ENCODE peak calls at places on chromosomes 1 and 21, in nine cellular contexts. One of them, this sample, is unnamed.

GRCh38 chr1:195195423-195196057 is 1412.7 kb downstream of the KCNT2 start:
- DNase-seq in fibroblast of mammary gland: no peak
- DNase-seq in T-cell: no peak
- DNase-seq in left colon: no peak
- DNase-seq in activated CD8-positive, alpha-beta memory T cell treated with anti-CD3 and anti-CD28 coated beads for 48 hours: no peak
- DNase-seq in MV-4-11: no peak
- DNase-seq in skeletal muscle cell: no peak
- DNase-seq in NCI-H2107: no peak
- DNase-seq in D341Med: no peak
- DNase-seq in this sample: no peak

GRCh38 chr1:94531664-94532063 is 9.9 kb downstream of the F3 start:
- DNase-seq in fibroblast of mammary gland: no peak
- DNase-seq in T-cell: no peak
- DNase-seq in left colon: no peak
- DNase-seq in activated CD8-positive, alpha-beta memory T cell treated with anti-CD3 and anti-CD28 coated beads for 48 hours: no peak
- DNase-seq in MV-4-11: no peak
- DNase-seq in skeletal muscle cell: no peak
- DNase-seq in NCI-H2107: no peak
- DNase-seq in D341Med: no peak
- DNase-seq in this sample: no peak

GRCh38 chr1:12005488-12006166 is 13.7 kb upstream of the MIIP start:
- DNase-seq in fibroblast of mammary gland: no peak
- DNase-seq in T-cell: no peak
- DNase-seq in left colon: no peak
- DNase-seq in activated CD8-positive, alpha-beta memory T cell treated with anti-CD3 and anti-CD28 coated beads for 48 hours: no peak
- DNase-seq in MV-4-11: no peak
- DNase-seq in skeletal muscle cell: no peak
- DNase-seq in NCI-H2107: no peak
- DNase-seq in D341Med: peak; percentile 58
- DNase-seq in this sample: no peak

GRCh38 chr1:51344602-51345299 is 14.4 kb upstream of the TTC39A start:
- DNase-seq in fibroblast of mammary gland: no peak
- DNase-seq in T-cell: no peak
- DNase-seq in left colon: peak; percentile 73
- DNase-seq in activated CD8-positive, alpha-beta memory T cell treated with anti-CD3 and anti-CD28 coated beads for 48 hours: no peak
- DNase-seq in MV-4-11: no peak
- DNase-seq in skeletal muscle cell: no peak
- DNase-seq in NCI-H2107: no peak
- DNase-seq in D341Med: no peak
- DNase-seq in this sample: peak; percentile 61

GRCh38 chr1:115869064-115869463 is 28.1 kb upstream of the NHLH2 start:
- DNase-seq in fibroblast of mammary gland: no peak
- DNase-seq in T-cell: no peak
- DNase-seq in left colon: no peak
- DNase-seq in activated CD8-positive, alpha-beta memory T cell treated with anti-CD3 and anti-CD28 coated beads for 48 hours: no peak
- DNase-seq in MV-4-11: no peak
- DNase-seq in skeletal muscle cell: no peak
- DNase-seq in NCI-H2107: no peak
- DNase-seq in D341Med: no peak
- DNase-seq in this sample: no peak

GRCh38 chr1:155081472-155082300 is 3.0 kb downstream of the EFNA3 start:
- DNase-seq in fibroblast of mammary gland: no peak
- DNase-seq in T-cell: no peak
- DNase-seq in left colon: peak; percentile 66
- DNase-seq in activated CD8-positive, alpha-beta memory T cell treated with anti-CD3 and anti-CD28 coated beads for 48 hours: no peak
- DNase-seq in MV-4-11: no peak
- DNase-seq in skeletal muscle cell: no peak
- DNase-seq in NCI-H2107: no peak
- DNase-seq in D341Med: peak; percentile 39
- DNase-seq in this sample: peak; percentile 54

GRCh38 chr21:43354016-43354420 is 72.9 kb downstream of the SIK1 start:
- DNase-seq in fibroblast of mammary gland: no peak
- DNase-seq in T-cell: no peak
- DNase-seq in left colon: no peak
- DNase-seq in activated CD8-positive, alpha-beta memory T cell treated with anti-CD3 and anti-CD28 coated beads for 48 hours: no peak
- DNase-seq in MV-4-11: no peak
- DNase-seq in skeletal muscle cell: no peak
- DNase-seq in NCI-H2107: no peak
- DNase-seq in D341Med: no peak
- DNase-seq in this sample: peak; percentile 57

GRCh38 chr1:12125422-12126355 is 41.1 kb upstream of the TNFRSF1B start:
- DNase-seq in fibroblast of mammary gland: no peak
- DNase-seq in T-cell: no peak
- DNase-seq in left colon: no peak
- DNase-seq in activated CD8-positive, alpha-beta memory T cell treated with anti-CD3 and anti-CD28 coated beads for 48 hours: no peak
- DNase-seq in MV-4-11: peak; percentile 10
- DNase-seq in skeletal muscle cell: no peak
- DNase-seq in NCI-H2107: no peak
- DNase-seq in D341Med: no peak
- DNase-seq in this sample: no peak

GRCh38 chr1:206693592-206693991 is 8.9 kb downstream of the MAPKAPK2 start:
- DNase-seq in fibroblast of mammary gland: peak; percentile 91
- DNase-seq in T-cell: no peak
- DNase-seq in left colon: no peak
- DNase-seq in activated CD8-positive, alpha-beta memory T cell treated with anti-CD3 and anti-CD28 coated beads for 48 hours: no peak
- DNase-seq in MV-4-11: no peak
- DNase-seq in skeletal muscle cell: no peak
- DNase-seq in NCI-H2107: no peak
- DNase-seq in D341Med: no peak
- DNase-seq in this sample: no peak

GRCh38 chr1:3530931-3531818 is 76.7 kb downstream of the ARHGEF16 start:
- DNase-seq in fibroblast of mammary gland: peak; percentile 8
- DNase-seq in T-cell: peak; percentile 73
- DNase-seq in left colon: peak; percentile 83
- DNase-seq in activated CD8-positive, alpha-beta memory T cell treated with anti-CD3 and anti-CD28 coated beads for 48 hours: peak; percentile 38
- DNase-seq in MV-4-11: peak; percentile 70
- DNase-seq in skeletal muscle cell: no peak
- DNase-seq in NCI-H2107: no peak
- DNase-seq in D341Med: peak; percentile 74
- DNase-seq in this sample: peak; percentile 81

GRCh38 chr1:235852887-235853286 is 13.8 kb downstream of the LYST start:
- DNase-seq in fibroblast of mammary gland: peak; percentile 42
- DNase-seq in T-cell: no peak
- DNase-seq in left colon: no peak
- DNase-seq in activated CD8-positive, alpha-beta memory T cell treated with anti-CD3 and anti-CD28 coated beads for 48 hours: no peak
- DNase-seq in MV-4-11: no peak
- DNase-seq in skeletal muscle cell: no peak
- DNase-seq in NCI-H2107: no peak
- DNase-seq in D341Med: no peak
- DNase-seq in this sample: no peak

GRCh38 chr1:230627767-230628166 is 14.5 kb upstream of the COG2 start:
- DNase-seq in fibroblast of mammary gland: no peak
- DNase-seq in T-cell: no peak
- DNase-seq in left colon: no peak
- DNase-seq in activated CD8-positive, alpha-beta memory T cell treated with anti-CD3 and anti-CD28 coated beads for 48 hours: no peak
- DNase-seq in MV-4-11: no peak
- DNase-seq in skeletal muscle cell: no peak
- DNase-seq in NCI-H2107: no peak
- DNase-seq in D341Med: no peak
- DNase-seq in this sample: no peak

GRCh38 chr21:33894736-33895288 is 20.8 kb downstream of the ATP5PO start:
- DNase-seq in fibroblast of mammary gland: peak; percentile 87
- DNase-seq in T-cell: peak; percentile 52
- DNase-seq in left colon: peak; percentile 71
- DNase-seq in activated CD8-positive, alpha-beta memory T cell treated with anti-CD3 and anti-CD28 coated beads for 48 hours: peak; percentile 49
- DNase-seq in MV-4-11: peak; percentile 62
- DNase-seq in skeletal muscle cell: peak; percentile 77
- DNase-seq in NCI-H2107: peak; percentile 75
- DNase-seq in D341Med: peak; percentile 90
- DNase-seq in this sample: peak; percentile 59

GRCh38 chr1:69836961-69837636 is 269.4 kb downstream of the LRRC7 start:
- DNase-seq in fibroblast of mammary gland: no peak
- DNase-seq in T-cell: no peak
- DNase-seq in left colon: no peak
- DNase-seq in activated CD8-positive, alpha-beta memory T cell treated with anti-CD3 and anti-CD28 coated beads for 48 hours: no peak
- DNase-seq in MV-4-11: no peak
- DNase-seq in skeletal muscle cell: no peak
- DNase-seq in NCI-H2107: no peak
- DNase-seq in D341Med: no peak
- DNase-seq in this sample: no peak

GRCh38 chr1:18890704-18891103 is 11.7 kb downstream of the ALDH4A1 start:
- DNase-seq in fibroblast of mammary gland: no peak
- DNase-seq in T-cell: no peak
- DNase-seq in left colon: no peak
- DNase-seq in activated CD8-positive, alpha-beta memory T cell treated with anti-CD3 and anti-CD28 coated beads for 48 hours: no peak
- DNase-seq in MV-4-11: no peak
- DNase-seq in skeletal muscle cell: no peak
- DNase-seq in NCI-H2107: no peak
- DNase-seq in D341Med: no peak
- DNase-seq in this sample: no peak

GRCh38 chr1:201267481-201268229 is 15.7 kb upstream of the PKP1 start:
- DNase-seq in fibroblast of mammary gland: peak; percentile 79
- DNase-seq in T-cell: no peak
- DNase-seq in left colon: no peak
- DNase-seq in activated CD8-positive, alpha-beta memory T cell treated with anti-CD3 and anti-CD28 coated beads for 48 hours: no peak
- DNase-seq in MV-4-11: no peak
- DNase-seq in skeletal muscle cell: no peak
- DNase-seq in NCI-H2107: no peak
- DNase-seq in D341Med: no peak
- DNase-seq in this sample: no peak

GRCh38 chr1:88655685-88656299 is 28.3 kb upstream of the PKN2 start:
- DNase-seq in fibroblast of mammary gland: peak; percentile 46
- DNase-seq in T-cell: no peak
- DNase-seq in left colon: no peak
- DNase-seq in activated CD8-positive, alpha-beta memory T cell treated with anti-CD3 and anti-CD28 coated beads for 48 hours: no peak
- DNase-seq in MV-4-11: peak; percentile 19
- DNase-seq in skeletal muscle cell: peak; percentile 5
- DNase-seq in NCI-H2107: no peak
- DNase-seq in D341Med: no peak
- DNase-seq in this sample: no peak

GRCh38 chr1:173476197-173476663 is 905 bp upstream of the PRDX6 start:
- DNase-seq in fibroblast of mammary gland: no peak
- DNase-seq in T-cell: no peak
- DNase-seq in left colon: no peak
- DNase-seq in activated CD8-positive, alpha-beta memory T cell treated with anti-CD3 and anti-CD28 coated beads for 48 hours: no peak
- DNase-seq in MV-4-11: no peak
- DNase-seq in skeletal muscle cell: no peak
- DNase-seq in NCI-H2107: no peak
- DNase-seq in D341Med: no peak
- DNase-seq in this sample: no peak

GRCh38 chr1:40948741-40949528 is 30.6 kb upstream of the CTPS1 start:
- DNase-seq in fibroblast of mammary gland: peak; percentile 83
- DNase-seq in T-cell: peak; percentile 41
- DNase-seq in left colon: peak; percentile 59
- DNase-seq in activated CD8-positive, alpha-beta memory T cell treated with anti-CD3 and anti-CD28 coated beads for 48 hours: peak; percentile 35
- DNase-seq in MV-4-11: peak; percentile 72
- DNase-seq in skeletal muscle cell: peak; percentile 58
- DNase-seq in NCI-H2107: peak; percentile 49
- DNase-seq in D341Med: peak; percentile 64
- DNase-seq in this sample: peak; percentile 58

GRCh38 chr21:46081862-46082637 is 15.9 kb upstream of the COL6A2 start:
- DNase-seq in fibroblast of mammary gland: no peak
- DNase-seq in T-cell: no peak
- DNase-seq in left colon: no peak
- DNase-seq in activated CD8-positive, alpha-beta memory T cell treated with anti-CD3 and anti-CD28 coated beads for 48 hours: no peak
- DNase-seq in MV-4-11: no peak
- DNase-seq in skeletal muscle cell: no peak
- DNase-seq in NCI-H2107: no peak
- DNase-seq in D341Med: peak; percentile 25
- DNase-seq in this sample: no peak

GRCh38 chr21:35818597-35818996 is 241.7 kb downstream of the SETD4 start:
- DNase-seq in fibroblast of mammary gland: no peak
- DNase-seq in T-cell: no peak
- DNase-seq in left colon: no peak
- DNase-seq in activated CD8-positive, alpha-beta memory T cell treated with anti-CD3 and anti-CD28 coated beads for 48 hours: no peak
- DNase-seq in MV-4-11: no peak
- DNase-seq in skeletal muscle cell: no peak
- DNase-seq in NCI-H2107: no peak
- DNase-seq in D341Med: no peak
- DNase-seq in this sample: no peak

GRCh38 chr1:119808972-119809550 is 2.2 kb downstream of the REG4 start:
- DNase-seq in fibroblast of mammary gland: peak; percentile 68
- DNase-seq in T-cell: peak; percentile 58
- DNase-seq in left colon: peak; percentile 84
- DNase-seq in activated CD8-positive, alpha-beta memory T cell treated with anti-CD3 and anti-CD28 coated beads for 48 hours: peak; percentile 54
- DNase-seq in MV-4-11: peak; percentile 56
- DNase-seq in skeletal muscle cell: no peak
- DNase-seq in NCI-H2107: peak; percentile 38
- DNase-seq in D341Med: peak; percentile 73
- DNase-seq in this sample: peak; percentile 85

GRCh38 chr1:206753141-206753540 is 17.4 kb upstream of the IL19 start:
- DNase-seq in fibroblast of mammary gland: peak; percentile 83
- DNase-seq in T-cell: no peak
- DNase-seq in left colon: no peak
- DNase-seq in activated CD8-positive, alpha-beta memory T cell treated with anti-CD3 and anti-CD28 coated beads for 48 hours: no peak
- DNase-seq in MV-4-11: peak; percentile 88
- DNase-seq in skeletal muscle cell: no peak
- DNase-seq in NCI-H2107: no peak
- DNase-seq in D341Med: no peak
- DNase-seq in this sample: no peak

GRCh38 chr21:37546949-37547614 is 180.5 kb downstream of the DYRK1A start:
- DNase-seq in fibroblast of mammary gland: peak; percentile 17
- DNase-seq in T-cell: no peak
- DNase-seq in left colon: no peak
- DNase-seq in activated CD8-positive, alpha-beta memory T cell treated with anti-CD3 and anti-CD28 coated beads for 48 hours: no peak
- DNase-seq in MV-4-11: no peak
- DNase-seq in skeletal muscle cell: no peak
- DNase-seq in NCI-H2107: no peak
- DNase-seq in D341Med: no peak
- DNase-seq in this sample: no peak

GRCh38 chr1:209875510-209875909 is 47.7 kb downstream of the UTP25 start:
- DNase-seq in fibroblast of mammary gland: peak; percentile 53
- DNase-seq in T-cell: no peak
- DNase-seq in left colon: no peak
- DNase-seq in activated CD8-positive, alpha-beta memory T cell treated with anti-CD3 and anti-CD28 coated beads for 48 hours: no peak
- DNase-seq in MV-4-11: no peak
- DNase-seq in skeletal muscle cell: peak; percentile 80
- DNase-seq in NCI-H2107: peak; percentile 53
- DNase-seq in D341Med: peak; percentile 57
- DNase-seq in this sample: no peak

GRCh38 chr1:159554681-159555080 is 18.9 kb upstream of the OR10J5 start:
- DNase-seq in fibroblast of mammary gland: peak; percentile 44
- DNase-seq in T-cell: no peak
- DNase-seq in left colon: no peak
- DNase-seq in activated CD8-positive, alpha-beta memory T cell treated with anti-CD3 and anti-CD28 coated beads for 48 hours: no peak
- DNase-seq in MV-4-11: peak; percentile 20
- DNase-seq in skeletal muscle cell: no peak
- DNase-seq in NCI-H2107: no peak
- DNase-seq in D341Med: no peak
- DNase-seq in this sample: no peak

GRCh38 chr1:109104364-109105151 is 9.4 kb upstream of the ELAPOR1 start:
- DNase-seq in fibroblast of mammary gland: peak; percentile 41
- DNase-seq in T-cell: no peak
- DNase-seq in left colon: no peak
- DNase-seq in activated CD8-positive, alpha-beta memory T cell treated with anti-CD3 and anti-CD28 coated beads for 48 hours: no peak
- DNase-seq in MV-4-11: peak; percentile 44
- DNase-seq in skeletal muscle cell: no peak
- DNase-seq in NCI-H2107: no peak
- DNase-seq in D341Med: no peak
- DNase-seq in this sample: no peak

GRCh38 chr1:200178340-200178739 is 150.8 kb downstream of the NR5A2 start:
- DNase-seq in fibroblast of mammary gland: peak; percentile 55
- DNase-seq in T-cell: no peak
- DNase-seq in left colon: no peak
- DNase-seq in activated CD8-positive, alpha-beta memory T cell treated with anti-CD3 and anti-CD28 coated beads for 48 hours: no peak
- DNase-seq in MV-4-11: no peak
- DNase-seq in skeletal muscle cell: no peak
- DNase-seq in NCI-H2107: no peak
- DNase-seq in D341Med: no peak
- DNase-seq in this sample: no peak

GRCh38 chr1:16630661-16631247 is 17.4 kb upstream of the NBPF1 start:
- DNase-seq in fibroblast of mammary gland: no peak
- DNase-seq in T-cell: no peak
- DNase-seq in left colon: peak; percentile 3
- DNase-seq in activated CD8-positive, alpha-beta memory T cell treated with anti-CD3 and anti-CD28 coated beads for 48 hours: no peak
- DNase-seq in MV-4-11: no peak
- DNase-seq in skeletal muscle cell: no peak
- DNase-seq in NCI-H2107: no peak
- DNase-seq in D341Med: peak; percentile 33
- DNase-seq in this sample: peak; percentile 24

GRCh38 chr1:233327938-233328660 is 575 bp downstream of the MAP3K21 start:
- DNase-seq in fibroblast of mammary gland: no peak
- DNase-seq in T-cell: peak; percentile 44
- DNase-seq in left colon: peak; percentile 53
- DNase-seq in activated CD8-positive, alpha-beta memory T cell treated with anti-CD3 and anti-CD28 coated beads for 48 hours: no peak
- DNase-seq in MV-4-11: no peak
- DNase-seq in skeletal muscle cell: no peak
- DNase-seq in NCI-H2107: peak; percentile 72
- DNase-seq in D341Med: peak; percentile 74
- DNase-seq in this sample: peak; percentile 32

GRCh38 chr1:20538760-20539551 is 13.4 kb upstream of the FAM43B start:
- DNase-seq in fibroblast of mammary gland: no peak
- DNase-seq in T-cell: no peak
- DNase-seq in left colon: no peak
- DNase-seq in activated CD8-positive, alpha-beta memory T cell treated with anti-CD3 and anti-CD28 coated beads for 48 hours: no peak
- DNase-seq in MV-4-11: no peak
- DNase-seq in skeletal muscle cell: no peak
- DNase-seq in NCI-H2107: no peak
- DNase-seq in D341Med: no peak
- DNase-seq in this sample: no peak